ENCODE peak calls at places on chromosome 16, in four cellular contexts. Z is HepG2, L is OCI-LY7, V is hepatocyte. O is an unnamed sample.

GRCh38 chr16:49675417-49675816 is 180.5 kb downstream of the ZNF423 start:
- DNase-seq in L (no peak), Z (no peak), V (no peak), O (no peak)

GRCh38 chr16:10253344-10253855 is 71.2 kb upstream of the GRIN2A start:
- DNase-seq in L (no peak), V (no peak), Z (no peak), O (no peak)

GRCh38 chr16:4474192-4474961 is at the start of gene NMRAL1:
- DNase-seq in L (peak), V (peak), Z (peak), O (peak)

GRCh38 chr16:10929853-10930754 is 12.2 kb downstream of the DEXI start:
- DNase-seq in V (no peak), L (no peak), Z (no peak), O (no peak)

GRCh38 chr16:11141409-11142260 is 114.4 kb downstream of the SOCS1 start:
- DNase-seq in L (no peak), V (no peak), Z (peak), O (no peak)

GRCh38 chr16:80460988-80461387 is 79.8 kb upstream of the DYNLRB2 start:
- DNase-seq in L (no peak), V (no peak), Z (no peak), O (no peak)

GRCh38 chr16:15653227-15653626 is 3.2 kb downstream of the NDE1 start:
- DNase-seq in L (no peak), Z (peak), V (no peak), O (peak)

GRCh38 chr16:55272787-55273186 is 51.2 kb upstream of the IRX6 start:
- DNase-seq in L (no peak), Z (no peak), V (no peak), O (no peak)

GRCh38 chr16:88058817-88059216 is 107.6 kb downstream of the BANP start:
- DNase-seq in V (no peak), L (no peak), Z (no peak), O (no peak)

GRCh38 chr16:11163761-11164261 is 92.2 kb downstream of the SOCS1 start:
- DNase-seq in V (no peak), Z (no peak), L (no peak), O (no peak)

GRCh38 chr16:69522732-69523404 is 42.9 kb upstream of the NFAT5 start:
- DNase-seq in Z (peak), V (no peak), L (peak), O (no peak)

DNA sequence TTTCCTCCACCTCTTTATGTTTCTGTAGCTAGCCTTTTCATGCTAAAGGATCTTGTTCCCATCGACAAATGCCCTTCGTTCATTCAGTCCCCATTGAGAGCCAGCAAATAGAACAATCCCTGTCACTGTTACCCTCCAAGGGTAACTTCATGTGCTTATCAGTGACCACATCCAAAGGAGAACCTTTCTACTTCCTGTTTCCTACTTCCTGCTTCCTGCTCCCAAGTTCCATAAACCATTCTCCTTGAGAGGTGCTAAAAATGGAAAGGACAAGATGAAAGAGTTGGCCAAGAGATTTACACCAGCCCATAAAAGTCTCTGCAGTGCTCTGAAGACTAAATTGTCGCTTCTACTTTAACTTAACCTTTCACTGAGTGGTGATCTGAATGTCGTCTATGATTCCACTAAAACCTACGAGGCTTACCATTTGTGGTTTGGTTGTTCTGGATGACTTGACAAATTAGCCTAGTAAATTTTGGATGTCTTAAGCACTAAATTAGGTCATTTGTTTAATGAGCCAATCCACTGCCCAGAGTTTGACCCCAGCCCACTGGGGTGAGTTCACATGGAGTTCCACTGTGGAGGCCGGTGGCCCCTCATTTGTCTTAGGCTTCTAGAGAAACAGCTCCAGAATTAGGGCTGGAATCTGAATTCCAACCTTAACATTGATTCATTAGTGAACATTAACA is 333.1 kb downstream of the FOXL1 start:
- DNase-seq in Z (no peak), L (no peak), V (no peak), O (no peak)
- H2AFZ ChIP-seq in Z (no peak), L (no peak), V (no peak), O (no peak)

GRCh38 chr16:17585449-17586080 is 114.8 kb upstream of the XYLT1 start:
- DNase-seq in Z (no peak), L (no peak), V (no peak), O (no peak)

GRCh38 chr16:17589898-17590297 is 119.1 kb upstream of the XYLT1 start:
- DNase-seq in Z (no peak), V (no peak), L (no peak), O (no peak)

GRCh38 chr16:17591655-17592405 is 121.1 kb upstream of the XYLT1 start:
- DNase-seq in Z (no peak), V (no peak), L (no peak), O (no peak)

GRCh38 chr16:17590711-17591654 is 120.2 kb upstream of the XYLT1 start:
- DNase-seq in Z (no peak), V (no peak), L (no peak), O (no peak)
- H2AFZ ChIP-seq in Z (no peak), V (no peak), L (no peak), O (no peak)

DNA sequence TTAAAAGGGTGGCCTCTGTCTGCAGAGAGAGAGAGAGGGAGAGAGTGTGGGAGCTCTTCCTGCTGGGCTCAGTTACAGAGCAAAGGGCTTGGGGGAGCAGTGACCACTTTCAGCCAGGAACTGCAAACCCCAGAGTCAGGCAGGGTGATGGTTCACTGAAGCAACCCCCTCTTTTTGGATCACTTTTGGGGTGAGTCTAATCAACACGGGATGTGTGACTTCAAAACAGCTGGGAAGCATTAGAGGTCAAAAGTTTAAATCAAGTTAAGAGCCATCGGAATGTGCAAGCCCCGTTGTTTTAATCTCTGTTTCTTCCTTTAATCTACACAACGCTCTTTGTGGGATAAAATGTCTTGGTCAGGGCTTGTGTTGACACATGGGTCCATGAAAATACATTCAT is 577.1 kb upstream of the CDH11 start:
- DNase-seq in Z (no peak), L (no peak), V (peak), O (no peak)
- H2AFZ ChIP-seq in Z (no peak), L (no peak), V (no peak), O (no peak)

GRCh38 chr16:30416624-30417298 is 9.4 kb downstream of the ZNF771 start:
- DNase-seq in Z (no peak), V (no peak), L (no peak), O (no peak)
- H2AFZ ChIP-seq in Z (no peak), V (no peak), L (no peak), O (no peak)

GRCh38 chr16:75087040-75087979 is 29.3 kb downstream of the LDHD start:
- DNase-seq in L (no peak), Z (peak), V (peak), O (no peak)
- H2AFZ ChIP-seq in L (no peak), Z (no peak), V (no peak), O (no peak)

GRCh38 chr16:57713596-57713995 is 19.0 kb downstream of the DRC7 start:
- DNase-seq in L (no peak), Z (no peak), V (no peak), O (no peak)
- H2AFZ ChIP-seq in L (no peak), Z (no peak), V (no peak), O (no peak)